ENCODE peak calls at places on chromosomes 13 and 19, in six cellular contexts. N, Z, L, D, A and J are unnamed samples.

GRCh38 chr19:1904385-1905070 is 671 bp upstream of the ADAT3 start:
- DNase-seq in N (no peak), Z (peak; percentile 92), L (peak; percentile 92), D (peak; percentile 84), A (peak; percentile 40), J (peak; percentile 79)

GRCh38 chr19:47699360-47699917 is 13.8 kb upstream of the EHD2 start:
- DNase-seq in N (no peak), Z (peak; percentile 83), L (peak; percentile 43), D (peak; percentile 77), A (peak; percentile 61), J (peak; percentile 69)

GRCh38 chr13:47621931-47622330 is 379.1 kb downstream of the SUCLA2 start:
- DNase-seq in N (no peak), Z (no peak), L (peak; percentile 51), D (no peak), A (peak; percentile 46), J (no peak)

GRCh38 chr19:52716578-52716977 is 18.3 kb downstream of the ZNF611 start:
- DNase-seq in N (no peak), Z (peak; percentile 86), L (no peak), D (peak; percentile 41), A (no peak), J (no peak)

GRCh38 chr19:43584484-43584883 is 8.9 kb downstream of the PINLYP start:
- DNase-seq in N (no peak), Z (no peak), L (no peak), D (no peak), A (no peak), J (peak; percentile 22)

GRCh38 chr13:85565652-85566051 is 233.6 kb downstream of the SLITRK6 start:
- DNase-seq in N (no peak), Z (no peak), L (no peak), D (no peak), A (no peak), J (no peak)

GRCh38 chr13:27955192-27955591 is 13.9 kb downstream of the CDX2 start:
- DNase-seq in N (no peak), Z (no peak), L (no peak), D (no peak), A (no peak), J (no peak)

GRCh38 chr13:27043013-27043412 is 128.6 kb downstream of the USP12 start:
- DNase-seq in N (peak; percentile 83), Z (peak; percentile 27), L (peak; percentile 93), D (no peak), A (peak; percentile 99), J (peak; percentile 70)

GRCh38 chr13:43730642-43731041 is 56.1 kb downstream of the ENOX1 start:
- DNase-seq in N (no peak), Z (no peak), L (no peak), D (no peak), A (peak; percentile 66), J (peak; percentile 5)

GRCh38 chr13:86974995-86975328 is 696.2 kb upstream of the SLITRK5 start:
- DNase-seq in N (no peak), Z (peak; percentile 35), L (no peak), D (peak; percentile 46), A (no peak), J (no peak)

GRCh38 chr13:96860829-96861228 is 133.4 kb downstream of the OXGR1 start:
- DNase-seq in N (no peak), Z (no peak), L (no peak), D (no peak), A (no peak), J (no peak)

DNA sequence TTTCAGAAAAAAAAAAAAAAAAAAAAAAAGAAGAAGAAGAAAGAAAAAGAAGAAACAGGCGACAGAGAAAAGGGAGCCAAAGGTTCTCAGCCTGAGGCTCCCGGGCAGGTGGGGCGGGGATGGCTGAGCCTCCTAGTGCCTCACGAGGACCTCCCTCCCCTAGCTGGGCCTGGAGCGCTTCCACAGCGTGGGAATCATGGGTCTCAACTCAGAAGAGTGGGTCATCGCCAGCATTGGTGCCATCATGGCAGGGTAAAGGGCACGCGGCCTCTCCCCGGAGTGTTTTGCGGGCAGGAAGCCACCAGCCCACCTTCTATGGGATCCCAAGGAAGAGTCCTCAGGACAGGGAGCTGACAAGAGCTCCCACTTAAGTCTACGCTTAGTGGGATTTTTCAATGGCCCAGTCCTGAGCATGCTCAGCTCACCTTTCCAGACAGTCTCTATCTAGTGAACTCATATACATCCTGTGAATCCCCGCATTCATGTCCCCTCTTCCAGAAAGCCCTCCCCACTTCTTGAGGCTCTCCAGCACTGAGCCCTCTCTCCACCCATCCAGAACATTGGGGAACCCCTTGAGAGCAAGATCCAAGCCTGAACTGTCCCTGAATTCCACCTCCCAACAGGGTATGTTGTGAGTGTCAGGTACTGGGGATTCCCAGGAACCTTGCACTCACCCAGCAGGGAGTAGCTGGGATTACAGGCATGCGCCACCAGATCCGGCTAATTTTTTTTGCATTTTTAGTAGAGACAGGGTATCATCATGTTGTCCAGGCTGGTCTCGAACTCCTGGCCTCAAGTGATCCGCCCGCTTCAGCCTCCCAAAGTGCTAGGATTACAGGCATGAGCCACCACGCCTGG is 69.6 kb downstream of the ACSBG2 start:
- DNase-seq in N (no peak), Z (no peak), L (no peak), D (no peak), A (no peak), J (no peak)
- TF ChIP-seq EZH2 in N (no peak), Z (no peak), L (no peak), D (no peak), A (no peak), J (no peak)

GRCh38 chr19:56973713-56974553 is 133.4 kb upstream of the PEG3 start:
- DNase-seq in N (no peak), Z (no peak), L (no peak), D (no peak), A (no peak), J (no peak)
- H3K4me1 ChIP-seq in N (no peaks in the 10 kb centered on the region), Z (no peaks in the 10 kb centered on the region), L (no peaks in the 10 kb centered on the region), D (no peaks in the 10 kb centered on the region), A (no peaks in the 10 kb centered on the region), J (no peaks in the 10 kb centered on the region)

GRCh38 chr19:6779204-6779603 is 6.7 kb downstream of the VAV1 start:
- DNase-seq in N (no peak), Z (no peak), L (no peak), D (no peak), A (peak; percentile 36), J (no peak)

GRCh38 chr19:6777434-6777833 is 4.9 kb downstream of the VAV1 start:
- DNase-seq in N (no peak), Z (no peak), L (no peak), D (no peak), A (no peak), J (no peak)

GRCh38 chr19:6774821-6775707 is 2.6 kb downstream of the VAV1 start:
- DNase-seq in N (no peak), Z (no peak), L (no peak), D (peak; percentile 38), A (peak; percentile 11), J (no peak)

GRCh38 chr19:6776999-6777398 is 4.5 kb downstream of the VAV1 start:
- DNase-seq in N (no peak), Z (no peak), L (no peak), D (no peak), A (no peak), J (no peak)

GRCh38 chr19:6778386-6778785 is 5.9 kb downstream of the VAV1 start:
- DNase-seq in N (no peak), Z (no peak), L (no peak), D (no peak), A (no peak), J (no peak)
- TF ChIP-seq EZH2phosphoT487 in N (no peak), Z (no peak), L (no peak), D (no peak), A (no peak), J (no peak)

GRCh38 chr19:12840091-12841079 is 2.1 kb downstream of the MAST1 start:
- DNase-seq in N (peak; percentile 93), Z (peak; percentile 98), L (peak; percentile 93), D (peak; percentile 98), A (peak; percentile 86), J (peak; percentile 79)

GRCh38 chr19:12838182-12838890 is at the start of gene MAST1:
- DNase-seq in N (no peak), Z (peak; percentile 80), L (peak; percentile 80), D (peak; percentile 91), A (peak; percentile 68), J (peak; percentile 83)

GRCh38 chr19:12837225-12837624 is 1.1 kb upstream of the MAST1 start:
- DNase-seq in N (no peak), Z (peak; percentile 24), L (peak; percentile 85), D (no peak), A (no peak), J (no peak)

GRCh38 chr19:12841094-12841493 is 2.8 kb downstream of the MAST1 start:
- DNase-seq in N (no peak), Z (peak; percentile 100), L (no peak), D (peak; percentile 100), A (peak; percentile 45), J (peak; percentile 77)

GRCh38 chr19:12838893-12839656 is 760 bp downstream of the MAST1 start:
- DNase-seq in N (no peak), Z (no peak), L (peak; percentile 47), D (peak; percentile 23), A (no peak), J (no peak)
- TF ChIP-seq EZH2 in N (no peak), Z (no peak), L (no peak), D (no peak), A (no peak), J (no peak)

GRCh38 chr19:3116621-3117020 is 19.2 kb upstream of the GNA15 start:
- DNase-seq in N (no peak), Z (no peak), L (no peak), D (no peak), A (no peak), J (no peak)
- H3K4me1 ChIP-seq in N (peaks cover 3% of the 10 kb centered on the region), Z (no peaks in the 10 kb centered on the region), L (no peaks in the 10 kb centered on the region), D (no peaks in the 10 kb centered on the region), A (no peaks in the 10 kb centered on the region), J (no peaks in the 10 kb centered on the region)

GRCh38 chr13:37616131-37616530 is 17.6 kb upstream of the POSTN start:
- DNase-seq in N (no peak), Z (no peak), L (no peak), D (no peak), A (no peak), J (no peak)
- TF ChIP-seq EZH2phosphoT487 in N (no peak), Z (no peak), L (no peak), D (no peak), A (no peak), J (no peak)